ENCODE peak calls at places on chromosomes 16 and 17, in four cellular contexts. A is body of pancreas, W is activated T-cell treated with anti-CD3 and anti-CD28 coated beads for 1 hour, X is NT2/D1. M is an unnamed sample.

GRCh38 chr16:58331024-58331707 is 36.3 kb upstream of the PRSS54 start:
- DNase-seq in A (no peak), W (no peak), X (peak), M (no peak)

GRCh38 chr17:37648555-37648954 is 5.3 kb upstream of the DDX52 start:
- DNase-seq in A (no peak), W (no peak), X (no peak), M (no peak)

GRCh38 chr16:16158741-16159374 is 64.4 kb downstream of the ABCC6 start:
- DNase-seq in A (no peak), W (no peak), X (no peak), M (no peak)

GRCh38 chr16:49013727-49014080 is 267.9 kb downstream of the CBLN1 start:
- DNase-seq in A (no peak), W (no peak), X (no peak), M (no peak)

GRCh38 chr17:74481621-74482020 is 15.2 kb downstream of the CD300A start:
- DNase-seq in A (no peak), W (no peak), X (no peak), M (no peak)

GRCh38 chr17:16418684-16419066 is 3.3 kb downstream of the TRPV2 start:
- DNase-seq in A (no peak), W (no peak), X (no peak), M (no peak)

GRCh38 chr17:80805032-80805751 is 186.4 kb upstream of the CHMP6 start:
- DNase-seq in A (no peak), W (no peak), X (no peak), M (no peak)

GRCh38 chr16:89707695-89708094 is 6.2 kb upstream of the SPATA2L start:
- DNase-seq in A (no peak), W (no peak), X (no peak), M (no peak)

M was measured in KG1.